ENCODE peak calls at places on chromosomes 12 and 14, in eight cellular contexts. Z, E, C, X, H, O, U and Y are unnamed samples.

GRCh38 chr12:124617615-124618014 is 50.2 kb upstream of the NCOR2 start:
- DNase-seq in O (no peak), C (peak; percentile 46), X (no peak), H (peak; percentile 53), E (peak; percentile 69), U (no peak), Z (no peak), Y (no peak)

GRCh38 chr12:83664650-83665049 is 977.9 kb downstream of the TMTC2 start:
- DNase-seq in C (no peak), X (no peak), O (no peak), U (peak; percentile 40), H (peak; percentile 91), E (no peak), Z (no peak), Y (peak; percentile 89)

GRCh38 chr12:12611512-12612306 is at the start of gene CREBL2:
- DNase-seq in X (peak; percentile 98), Z (peak; percentile 97), E (peak; percentile 93), C (peak; percentile 93), H (peak; percentile 99), O (peak; percentile 86), U (peak; percentile 93), Y (peak; percentile 99)

GRCh38 chr14:45199246-45199645 is 53.8 kb downstream of the MIS18BP1 start:
- DNase-seq in E (no peak), O (no peak), X (peak; percentile 73), C (no peak), H (no peak), Z (peak; percentile 38), U (no peak), Y (no peak)

GRCh38 chr12:43501705-43502104 is 50.3 kb downstream of the ADAMTS20 start:
- DNase-seq in O (peak; percentile 18), Z (peak; percentile 18), C (peak; percentile 22), X (peak; percentile 62), U (no peak), H (peak; percentile 37), E (no peak), Y (peak; percentile 9)

GRCh38 chr12:75503866-75504265 is 7.5 kb downstream of the KRR1 start:
- DNase-seq in X (no peak), C (no peak), O (no peak), H (no peak), Z (no peak), E (no peak), U (no peak), Y (no peak)

GRCh38 chr12:48525332-48525731 is at the start of gene OR8S1:
- DNase-seq in X (no peak), E (no peak), H (no peak), U (no peak), C (no peak), Z (no peak), O (no peak), Y (no peak)

GRCh38 chr14:105861985-105862465 is 335.6 kb downstream of the TMEM121 start:
- DNase-seq in E (no peak), O (no peak), H (no peak), X (no peak), Z (no peak), C (no peak), U (no peak), Y (no peak)

GRCh38 chr14:90349729-90350128 is 18.0 kb upstream of the NRDE2 start:
- DNase-seq in E (no peak), C (no peak), Z (no peak), X (no peak), O (no peak), U (no peak), H (no peak), Y (no peak)

GRCh38 chr12:127636881-127637280 is 630.1 kb upstream of the TMEM132C start:
- DNase-seq in O (no peak), Z (no peak), E (no peak), X (no peak), C (no peak), H (no peak), U (no peak), Y (no peak)

GRCh38 chr12:25718081-25718731 is 165.1 kb upstream of the LMNTD1 start:
- DNase-seq in H (no peak), U (peak; percentile 62), C (no peak), O (no peak), Z (peak; percentile 66), X (no peak), E (no peak), Y (peak; percentile 93)

GRCh38 chr14:55245657-55246268 is 25.5 kb upstream of the FBXO34 start:
- DNase-seq in O (no peak), U (no peak), Z (peak; percentile 30), H (no peak), X (peak; percentile 70), C (peak; percentile 26), E (no peak), Y (no peak)

GRCh38 chr14:96255501-96256366 is at the start of gene BDKRB1:
- DNase-seq in E (no peak), Z (peak; percentile 90), U (no peak), C (no peak), O (no peak), X (peak; percentile 91), H (no peak), Y (no peak)

GRCh38 chr12:122749569-122750332 is 2.9 kb upstream of the DENR start:
- DNase-seq in Z (no peak), H (no peak), O (peak; percentile 47), C (peak; percentile 67), X (no peak), E (no peak), U (no peak), Y (peak; percentile 71)

GRCh38 chr14:94485944-94486841 is 10.2 kb upstream of the SERPINA9 start:
- DNase-seq in C (peak; percentile 89), X (peak; percentile 59), H (peak; percentile 56), E (peak; percentile 48), Z (peak; percentile 66), O (peak; percentile 71), U (peak; percentile 33), Y (peak; percentile 32)

GRCh38 chr14:69631509-69631908 is 20.1 kb downstream of the SUSD6 start:
- DNase-seq in U (no peak), X (peak; percentile 42), Z (peak; percentile 65), E (no peak), H (no peak), C (no peak), O (no peak), Y (no peak)

GRCh38 chr12:867905-868304 is 81.6 kb downstream of the RAD52 start:
- DNase-seq in U (no peak), E (no peak), H (no peak), X (no peak), O (no peak), C (no peak), Z (no peak), Y (no peak)

GRCh38 chr12:78473136-78473535 is 391.4 kb upstream of the SYT1 start:
- DNase-seq in H (no peak), U (no peak), C (no peak), X (peak; percentile 70), O (no peak), E (no peak), Z (peak; percentile 9), Y (no peak)

GRCh38 chr12:13666806-13667205 is 314.6 kb downstream of the GRIN2B start:
- DNase-seq in O (no peak), H (no peak), U (no peak), X (no peak), Z (no peak), C (no peak), E (no peak), Y (no peak)

GRCh38 chr12:95648990-95649791 is 97.9 kb upstream of the USP44 start:
- DNase-seq in Z (peak; percentile 81), U (no peak), C (no peak), X (peak; percentile 34), O (no peak), E (no peak), H (no peak), Y (no peak)

GRCh38 chr12:2501464-2502181 is 293.1 kb upstream of the FKBP4 start:
- DNase-seq in E (peak; percentile 32), U (no peak), Z (no peak), C (no peak), X (peak; percentile 2), H (no peak), O (no peak), Y (no peak)

GRCh38 chr12:15322164-15323054 is at the start of gene PTPRO:
- DNase-seq in C (peak; percentile 57), Z (no peak), U (peak; percentile 72), O (no peak), X (peak; percentile 3), E (no peak), H (peak; percentile 83), Y (peak; percentile 85)

GRCh38 chr14:34460841-34461240 is 1.2 kb downstream of the SPTSSA start:
- DNase-seq in U (no peak), H (no peak), O (no peak), X (peak; percentile 71), Z (peak; percentile 9), C (no peak), E (no peak), Y (no peak)

GRCh38 chr14:55500219-55500701 is 59.8 kb upstream of the TBPL2 start:
- DNase-seq in C (no peak), Z (no peak), U (no peak), H (no peak), X (no peak), E (no peak), O (no peak), Y (no peak)

GRCh38 chr12:57625261-57626032 is 7.6 kb downstream of the B4GALNT1 start:
- DNase-seq in H (no peak), E (no peak), X (no peak), U (no peak), Z (no peak), O (peak; percentile 11), C (no peak), Y (no peak)

GRCh38 chr12:25957898-25958253 is 606 bp upstream of the RASSF8 start:
- DNase-seq in U (no peak), E (no peak), H (peak; percentile 38), C (no peak), Z (peak; percentile 78), X (peak; percentile 68), O (peak; percentile 37), Y (peak; percentile 55)

GRCh38 chr12:104741497-104742367 is 216.4 kb downstream of the SLC41A2 start:
- DNase-seq in O (no peak), E (no peak), X (peak; percentile 57), C (no peak), H (no peak), Z (no peak), U (no peak), Y (no peak)

GRCh38 chr12:2826721-2827515 is 7.9 kb downstream of the NRIP2 start:
- DNase-seq in E (no peak), H (no peak), X (no peak), U (peak; percentile 63), O (no peak), Z (no peak), C (no peak), Y (no peak)